ENCODE peak calls at places on chromosomes 11 and 22, in six cellular contexts. One of them, this sample, is unnamed.

GRCh38 chr22:36291831-36292740 is 39.2 kb downstream of the APOL1 start:
- DNase-seq in iPS DF 6.9: no peak
- DNase-seq in gastrocnemius medialis: no peak
- DNase-seq in stimulated activated CD4-positive, alpha-beta T cell treated with anti-CD3 and anti-CD28 coated beads, Interleukin-2, amount 100 ng/mL, for 24 hours: no peak
- DNase-seq in omental fat pad: no peak
- DNase-seq in SW 1271: no peak
- DNase-seq in this sample: no peak

GRCh38 chr22:41482319-41482935 is 13.5 kb downstream of the ACO2 start:
- DNase-seq in iPS DF 6.9: no peak
- DNase-seq in gastrocnemius medialis: no peak
- DNase-seq in stimulated activated CD4-positive, alpha-beta T cell treated with anti-CD3 and anti-CD28 coated beads, Interleukin-2, amount 100 ng/mL, for 24 hours: no peak
- DNase-seq in omental fat pad: no peak
- DNase-seq in SW 1271: no peak
- DNase-seq in this sample: no peak

GRCh38 chr22:25688627-25689026 is 53.4 kb upstream of the MYO18B start:
- DNase-seq in iPS DF 6.9: no peak
- DNase-seq in gastrocnemius medialis: no peak
- DNase-seq in stimulated activated CD4-positive, alpha-beta T cell treated with anti-CD3 and anti-CD28 coated beads, Interleukin-2, amount 100 ng/mL, for 24 hours: no peak
- DNase-seq in omental fat pad: no peak
- DNase-seq in SW 1271: no peak
- DNase-seq in this sample: no peak

GRCh38 chr22:19565921-19566598 is 41.9 kb upstream of the CLDN5 start:
- DNase-seq in iPS DF 6.9: no peak
- DNase-seq in gastrocnemius medialis: no peak
- DNase-seq in stimulated activated CD4-positive, alpha-beta T cell treated with anti-CD3 and anti-CD28 coated beads, Interleukin-2, amount 100 ng/mL, for 24 hours: no peak
- DNase-seq in omental fat pad: no peak
- DNase-seq in SW 1271: no peak
- DNase-seq in this sample: no peak

GRCh38 chr11:7442588-7443215 is 42.6 kb upstream of the OLFML1 start:
- DNase-seq in iPS DF 6.9: peak
- DNase-seq in gastrocnemius medialis: peak
- DNase-seq in stimulated activated CD4-positive, alpha-beta T cell treated with anti-CD3 and anti-CD28 coated beads, Interleukin-2, amount 100 ng/mL, for 24 hours: peak
- DNase-seq in omental fat pad: peak
- DNase-seq in SW 1271: peak
- DNase-seq in this sample: peak

GRCh38 chr22:42959472-42960145 is 55.3 kb downstream of the PACSIN2 start:
- DNase-seq in iPS DF 6.9: no peak
- DNase-seq in gastrocnemius medialis: peak
- DNase-seq in stimulated activated CD4-positive, alpha-beta T cell treated with anti-CD3 and anti-CD28 coated beads, Interleukin-2, amount 100 ng/mL, for 24 hours: no peak
- DNase-seq in omental fat pad: no peak
- DNase-seq in SW 1271: peak
- DNase-seq in this sample: no peak

GRCh38 chr22:20021196-20022181 is 579 bp downstream of the TANGO2 start:
- DNase-seq in iPS DF 6.9: no peak
- DNase-seq in gastrocnemius medialis: peak
- DNase-seq in stimulated activated CD4-positive, alpha-beta T cell treated with anti-CD3 and anti-CD28 coated beads, Interleukin-2, amount 100 ng/mL, for 24 hours: peak
- DNase-seq in omental fat pad: no peak
- DNase-seq in SW 1271: no peak
- DNase-seq in this sample: no peak

GRCh38 chr22:21764038-21764804 is 28.6 kb upstream of the YPEL1 start:
- DNase-seq in iPS DF 6.9: no peak
- DNase-seq in gastrocnemius medialis: no peak
- DNase-seq in stimulated activated CD4-positive, alpha-beta T cell treated with anti-CD3 and anti-CD28 coated beads, Interleukin-2, amount 100 ng/mL, for 24 hours: peak
- DNase-seq in omental fat pad: no peak
- DNase-seq in SW 1271: no peak
- DNase-seq in this sample: no peak

GRCh38 chr11:118000067-118000849 is 14.1 kb downstream of the IL10RA start:
- DNase-seq in iPS DF 6.9: no peak
- DNase-seq in gastrocnemius medialis: no peak
- DNase-seq in stimulated activated CD4-positive, alpha-beta T cell treated with anti-CD3 and anti-CD28 coated beads, Interleukin-2, amount 100 ng/mL, for 24 hours: no peak
- DNase-seq in omental fat pad: no peak
- DNase-seq in SW 1271: no peak
- DNase-seq in this sample: no peak

GRCh38 chr11:117828641-117829368 is 4.3 kb upstream of the FXYD2 start:
- DNase-seq in iPS DF 6.9: no peak
- DNase-seq in gastrocnemius medialis: no peak
- DNase-seq in stimulated activated CD4-positive, alpha-beta T cell treated with anti-CD3 and anti-CD28 coated beads, Interleukin-2, amount 100 ng/mL, for 24 hours: peak
- DNase-seq in omental fat pad: peak
- DNase-seq in SW 1271: no peak
- DNase-seq in this sample: no peak

GRCh38 chr11:57095896-57096295 is 85.9 kb upstream of the LRRC55 start:
- DNase-seq in iPS DF 6.9: no peak
- DNase-seq in gastrocnemius medialis: no peak
- DNase-seq in stimulated activated CD4-positive, alpha-beta T cell treated with anti-CD3 and anti-CD28 coated beads, Interleukin-2, amount 100 ng/mL, for 24 hours: no peak
- DNase-seq in omental fat pad: no peak
- DNase-seq in SW 1271: no peak
- DNase-seq in this sample: no peak

GRCh38 chr11:70371241-70371640 is 27.1 kb upstream of the CTTN start:
- DNase-seq in iPS DF 6.9: no peak
- DNase-seq in gastrocnemius medialis: no peak
- DNase-seq in stimulated activated CD4-positive, alpha-beta T cell treated with anti-CD3 and anti-CD28 coated beads, Interleukin-2, amount 100 ng/mL, for 24 hours: no peak
- DNase-seq in omental fat pad: no peak
- DNase-seq in SW 1271: no peak
- DNase-seq in this sample: no peak

GRCh38 chr22:39277135-39277607 is 32.4 kb upstream of the PDGFB start:
- DNase-seq in iPS DF 6.9: no peak
- DNase-seq in gastrocnemius medialis: peak
- DNase-seq in stimulated activated CD4-positive, alpha-beta T cell treated with anti-CD3 and anti-CD28 coated beads, Interleukin-2, amount 100 ng/mL, for 24 hours: no peak
- DNase-seq in omental fat pad: no peak
- DNase-seq in SW 1271: no peak
- DNase-seq in this sample: no peak

GRCh38 chr11:113401718-113402117 is 14.1 kb downstream of the ANKK1 start:
- DNase-seq in iPS DF 6.9: no peak
- DNase-seq in gastrocnemius medialis: peak
- DNase-seq in stimulated activated CD4-positive, alpha-beta T cell treated with anti-CD3 and anti-CD28 coated beads, Interleukin-2, amount 100 ng/mL, for 24 hours: no peak
- DNase-seq in omental fat pad: no peak
- DNase-seq in SW 1271: peak
- DNase-seq in this sample: no peak

GRCh38 chr11:79052539-79052938 is 388.3 kb downstream of the TENM4 start:
- DNase-seq in iPS DF 6.9: no peak
- DNase-seq in gastrocnemius medialis: no peak
- DNase-seq in stimulated activated CD4-positive, alpha-beta T cell treated with anti-CD3 and anti-CD28 coated beads, Interleukin-2, amount 100 ng/mL, for 24 hours: no peak
- DNase-seq in omental fat pad: no peak
- DNase-seq in SW 1271: no peak
- DNase-seq in this sample: no peak

GRCh38 chr11:67301951-67302516 is 1.3 kb upstream of the SSH3 start:
- DNase-seq in iPS DF 6.9: no peak
- DNase-seq in gastrocnemius medialis: peak
- DNase-seq in stimulated activated CD4-positive, alpha-beta T cell treated with anti-CD3 and anti-CD28 coated beads, Interleukin-2, amount 100 ng/mL, for 24 hours: no peak
- DNase-seq in omental fat pad: no peak
- DNase-seq in SW 1271: no peak
- DNase-seq in this sample: no peak

GRCh38 chr22:50443202-50443601 is 31.6 kb downstream of the SBF1 start:
- DNase-seq in iPS DF 6.9: no peak
- DNase-seq in gastrocnemius medialis: no peak
- DNase-seq in stimulated activated CD4-positive, alpha-beta T cell treated with anti-CD3 and anti-CD28 coated beads, Interleukin-2, amount 100 ng/mL, for 24 hours: no peak
- DNase-seq in omental fat pad: no peak
- DNase-seq in SW 1271: no peak
- DNase-seq in this sample: no peak

GRCh38 chr11:2793781-2794418 is 91.7 kb downstream of the CDKN1C start:
- DNase-seq in iPS DF 6.9: no peak
- DNase-seq in gastrocnemius medialis: peak
- DNase-seq in stimulated activated CD4-positive, alpha-beta T cell treated with anti-CD3 and anti-CD28 coated beads, Interleukin-2, amount 100 ng/mL, for 24 hours: no peak
- DNase-seq in omental fat pad: no peak
- DNase-seq in SW 1271: no peak
- DNase-seq in this sample: no peak